ENCODE peak calls at places on chromosome 22, in nine cellular contexts. A is GM12865; W is naive thymus-derived CD4-positive, alpha-beta T cell; S is transverse colon; D is AG10803; L is body of pancreas; Q is trophoblast cell; K is IMR-90; X is neural progenitor cell. R is an unnamed sample.

GRCh38 chr22:19848298-19849224 is 6.1 kb downstream of the GNB1L start:
- DNase-seq in A (no peak), W (no peak), S (peak; percentile 77), D (peak; percentile 29), L (peak; percentile 66), Q (peak; percentile 78), K (no peak), X (no peak), R (peak; percentile 78)

GRCh38 chr22:19970479-19971275 is 29.1 kb upstream of the TXNRD2 start:
- DNase-seq in A (peak; percentile 74), W (peak; percentile 62), S (peak; percentile 73), D (peak; percentile 51), L (peak; percentile 75), Q (peak; percentile 36), K (peak; percentile 51), X (peak; percentile 80), R (no peak)

GRCh38 chr22:42844756-42845155 is 12.3 kb downstream of the ARFGAP3 start:
- DNase-seq in A (no peak), W (no peak), S (no peak), D (no peak), L (no peak), Q (peak; percentile 40), K (peak; percentile 39), X (no peak), R (peak; percentile 96)

GRCh38 chr22:46336119-46337078 is 885 bp downstream of the TRMU start:
- DNase-seq in A (peak; percentile 23), W (no peak), S (peak; percentile 33), D (no peak), L (peak; percentile 50), Q (no peak), K (peak; percentile 8), X (peak; percentile 70), R (no peak)

GRCh38 chr22:36551096-36551495 is 22.1 kb upstream of the EIF3D start:
- DNase-seq in A (no peak), W (no peak), S (no peak), D (no peak), L (no peak), Q (no peak), K (no peak), X (no peak), R (no peak)

GRCh38 chr22:28600546-28601143 is 79.0 kb downstream of the TTC28 start:
- DNase-seq in A (peak; percentile 64), W (peak; percentile 30), S (no peak), D (peak; percentile 67), L (no peak), Q (peak; percentile 13), K (peak; percentile 72), X (peak; percentile 59), R (no peak)

GRCh38 chr22:35458547-35459422 is 58.8 kb downstream of the MCM5 start:
- DNase-seq in A (no peak), W (no peak), S (no peak), D (no peak), L (no peak), Q (no peak), K (no peak), X (peak; percentile 42), R (no peak)

GRCh38 chr22:42416671-42417230 is 15.5 kb downstream of the NFAM1 start:
- DNase-seq in A (no peak), W (no peak), S (no peak), D (no peak), L (no peak), Q (no peak), K (no peak), X (no peak), R (no peak)

GRCh38 chr22:24418786-24419479 is 8.5 kb upstream of the ADORA2A start:
- DNase-seq in A (no peak), W (no peak), S (no peak), D (no peak), L (no peak), Q (no peak), K (no peak), X (no peak), R (no peak)

GRCh38 chr22:49752598-49753091 is 75.0 kb downstream of the BRD1 start:
- DNase-seq in A (no peak), W (no peak), S (no peak), D (no peak), L (no peak), Q (no peak), K (no peak), X (no peak), R (no peak)

GRCh38 chr22:27720860-27721259 is 80.7 kb downstream of the MN1 start:
- DNase-seq in A (no peak), W (no peak), S (no peak), D (peak; percentile 34), L (no peak), Q (no peak), K (no peak), X (no peak), R (no peak)

DNA sequence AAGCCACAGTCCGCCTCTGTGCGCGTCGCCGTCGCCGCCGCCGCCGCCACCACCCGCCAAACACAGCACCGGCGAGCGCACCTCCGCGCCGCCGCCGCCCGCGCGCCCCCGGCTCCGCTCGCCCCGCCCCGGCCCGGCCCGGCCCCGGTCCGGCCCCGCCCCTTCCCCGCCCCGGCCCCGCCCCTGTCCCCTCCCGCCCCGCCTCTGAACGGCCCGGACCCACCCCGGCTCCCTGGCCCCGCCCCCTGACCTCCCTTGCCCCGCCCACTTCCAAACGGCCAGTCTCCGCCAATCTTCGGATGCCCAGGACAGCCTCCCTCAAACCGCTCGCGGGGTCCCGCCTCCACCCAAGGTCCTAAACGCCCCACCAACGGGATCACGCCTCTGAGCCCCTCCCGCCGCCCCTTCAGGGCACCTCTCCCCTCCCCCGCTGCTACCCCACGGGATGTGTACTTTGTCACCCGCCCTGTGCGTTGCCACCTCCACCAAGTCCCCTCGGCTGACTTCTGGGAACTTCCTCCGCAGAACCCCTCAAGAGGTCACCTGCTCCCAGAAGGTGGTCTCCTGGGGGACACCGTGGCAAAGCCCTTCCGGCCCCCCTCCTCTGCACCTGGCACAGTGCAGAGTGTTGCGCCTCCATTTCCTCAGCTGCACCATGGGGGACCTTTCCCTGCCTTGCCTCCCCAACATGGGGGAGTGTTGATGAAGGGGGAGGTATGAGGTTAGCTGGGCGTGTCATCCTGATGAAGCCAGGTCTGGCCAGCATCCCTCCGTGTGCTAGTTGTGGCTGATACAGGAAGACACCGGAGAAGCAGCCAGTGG is at the start of gene KIAA0930:
- DNase-seq in A (peak; percentile 87), W (peak; percentile 84), S (peak; percentile 88), D (peak; percentile 59), L (peak; percentile 76), Q (no peak), K (peak; percentile 68), X (peak; percentile 93), R (peak; percentile 56)
- H3K4me3 ChIP-seq in A (peak within 1 kb of the TSS; percentile 89), W (peak within 1 kb of the TSS; percentile 60), S (peak within 1 kb of the TSS; percentile 56), D (peak within 1 kb of the TSS; percentile 70), L (peak within 1 kb of the TSS; percentile 23), Q (peak within 1 kb of the TSS; percentile 86), K (peak within 1 kb of the TSS; percentile 92), X (peak within 1 kb of the TSS; percentile 69), R (peak within 1 kb of the TSS; percentile 90)

GRCh38 chr22:30204015-30204741 is 42.4 kb downstream of the LIF start:
- DNase-seq in A (no peak), W (no peak), S (no peak), D (no peak), L (no peak), Q (no peak), K (no peak), X (no peak), R (no peak)
- H3K4me3 ChIP-seq in A (no peak overlapping the region), W (no peak overlapping the region), S (no peak overlapping the region), D (no peak overlapping the region), L (no peak overlapping the region), Q (no peak overlapping the region), K (no peak overlapping the region), X (no peak overlapping the region), R (no peak overlapping the region)

DNA sequence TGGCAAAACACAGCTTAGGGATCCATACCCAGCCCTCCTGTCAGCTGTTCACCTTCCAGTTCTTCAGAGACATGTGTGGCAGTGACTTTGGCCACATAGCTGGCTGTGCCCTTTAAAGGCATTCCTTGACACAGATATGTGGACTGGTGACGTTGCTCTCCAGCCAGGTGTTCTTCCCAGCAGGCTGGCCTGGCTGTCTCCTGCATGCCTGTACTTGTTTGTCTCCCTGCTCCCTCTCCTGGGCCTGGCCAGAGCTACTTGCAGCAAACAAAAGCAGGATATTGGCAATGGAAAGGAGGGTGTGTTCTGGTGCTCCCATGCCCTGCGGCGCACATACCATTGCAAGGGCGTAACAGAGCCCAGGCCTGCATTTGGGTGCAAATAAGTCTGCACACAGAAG is 38.3 kb downstream of the PIK3IP1 start:
- DNase-seq in A (no peak), W (no peak), S (peak; percentile 73), D (no peak), L (peak; percentile 87), Q (peak; percentile 98), K (no peak), X (no peak), R (peak; percentile 81)
- H3K4me3 ChIP-seq in A (no peak overlapping the region), W (no peak overlapping the region), S (no peak overlapping the region), D (no peak overlapping the region), L (no peak overlapping the region), Q (no peak overlapping the region), K (no peak overlapping the region), X (no peak overlapping the region), R (no peak overlapping the region)

GRCh38 chr22:17563936-17564391 is 666 bp downstream of the SLC25A18 start:
- DNase-seq in A (no peak), W (no peak), S (peak; percentile 27), D (peak; percentile 77), L (no peak), Q (no peak), K (peak; percentile 27), X (no peak), R (no peak)

GRCh38 chr22:17565986-17566687 is 2.8 kb downstream of the SLC25A18 start:
- DNase-seq in A (no peak), W (no peak), S (no peak), D (no peak), L (no peak), Q (no peak), K (no peak), X (no peak), R (no peak)

GRCh38 chr22:17559188-17559587 is 4.1 kb upstream of the SLC25A18 start:
- DNase-seq in A (no peak), W (no peak), S (no peak), D (no peak), L (no peak), Q (no peak), K (no peak), X (no peak), R (no peak)

GRCh38 chr22:17566776-17567175 is 3.5 kb downstream of the SLC25A18 start:
- DNase-seq in A (no peak), W (no peak), S (no peak), D (no peak), L (no peak), Q (no peak), K (no peak), X (no peak), R (no peak)

DNA sequence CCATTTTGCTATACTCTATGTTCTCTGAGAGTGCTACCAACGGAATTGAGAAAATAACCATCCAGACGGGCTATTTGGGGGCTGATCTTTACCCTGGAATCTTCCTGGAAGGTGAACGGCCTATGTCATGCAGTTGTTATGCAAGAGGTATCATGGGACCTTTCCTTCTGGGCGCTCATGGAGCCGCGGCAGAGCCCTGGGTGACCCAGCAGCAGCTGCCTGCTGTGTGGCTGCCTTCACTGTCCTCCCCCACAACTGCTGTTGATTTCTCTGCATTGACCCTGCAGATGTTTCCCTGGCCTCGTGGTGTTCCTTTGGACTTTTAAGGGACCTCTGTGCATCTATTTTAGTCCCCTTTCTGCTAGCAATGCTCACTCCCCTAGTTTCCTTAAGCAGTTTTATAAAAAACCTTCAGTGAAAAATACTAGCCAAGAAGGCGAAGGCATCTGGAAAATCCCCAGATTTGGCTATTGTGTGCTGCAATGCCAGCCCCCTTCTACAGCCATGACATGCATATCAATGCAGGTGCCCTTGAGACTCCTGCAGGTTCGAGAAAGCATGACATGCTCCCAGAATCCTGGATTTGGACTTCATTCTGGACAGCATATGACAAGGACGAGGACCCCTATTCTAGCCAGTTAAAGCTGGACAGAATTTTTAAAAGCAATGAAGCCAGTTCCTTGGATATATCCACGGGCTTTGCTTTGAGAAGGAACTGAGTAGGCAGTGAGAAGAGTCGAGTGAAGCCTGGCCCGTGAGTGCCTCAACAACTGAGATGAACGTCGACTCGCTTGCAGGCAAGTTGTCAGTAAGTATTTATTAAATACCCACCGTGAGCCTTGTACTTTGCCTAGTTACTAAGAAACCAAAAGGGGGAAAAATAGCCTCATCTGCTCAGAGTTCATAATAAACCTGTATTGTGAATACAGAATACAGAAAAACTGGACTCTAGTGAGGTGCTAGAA is at the start of gene SLC25A18:
- DNase-seq in A (no peak), W (no peak), S (peak; percentile 21), D (peak; percentile 29), L (peak; percentile 49), Q (no peak), K (no peak), X (peak; percentile 43), R (no peak)
- H3K4me3 ChIP-seq in A (no peak within 1 kb of the TSS), W (no peak within 1 kb of the TSS), S (no peak within 1 kb of the TSS), D (no peak within 1 kb of the TSS), L (no peak within 1 kb of the TSS), Q (no peak within 1 kb of the TSS), K (no peak within 1 kb of the TSS), X (no peak within 1 kb of the TSS), R (no peak within 1 kb of the TSS)

R was measured in PC-9.